ENCODE peak calls at places on chromosomes 4 and X, in seven cellular contexts. M is activated effector memory CD4-positive, alpha-beta T cell treated with Interleukin-2 at 50 U/mL for 16 hours; W is iris pigment epithelial cell; Y is pancreas; R is GM04504; N is kidney epithelial cell; H is left colon. S is an unnamed sample.

GRCh38 chr4:38582445-38582844 is 81.6 kb upstream of the KLF3 start:
- DNase-seq in M (no peak), W (no peak), Y (no peak), R (no peak), N (no peak), H (no peak), S (no peak)

GRCh38 chrX:132266583-132267355 is 47.5 kb upstream of the RAP2C start:
- DNase-seq in M (no peak), W (peak), Y (no peak), R (peak), N (no peak), H (no peak), S (no peak)

GRCh38 chr4:113445286-113445685 is 316.3 kb downstream of the CAMK2D start:
- DNase-seq in M (no peak), W (peak), Y (no peak), R (peak), N (no peak), H (no peak), S (peak)

GRCh38 chrX:119399772-119400101 is 601 bp downstream of the SLC25A43 start:
- DNase-seq in M (no peak), W (peak), Y (no peak), R (no peak), N (no peak), H (no peak), S (peak)

GRCh38 chr4:142567620-142568451 is 278.3 kb downstream of the INPP4B start:
- DNase-seq in M (no peak), W (peak), Y (peak), R (no peak), N (no peak), H (peak), S (peak)

GRCh38 chrX:97691901-97692455 is 808.3 kb downstream of the RPA4 start:
- DNase-seq in M (no peak), W (no peak), Y (no peak), R (no peak), N (no peak), H (no peak), S (no peak)

GRCh38 chr4:98778206-98778605 is 119.8 kb upstream of the TSPAN5 start:
- DNase-seq in M (no peak), W (peak), Y (no peak), R (peak), N (peak), H (no peak), S (no peak)

GRCh38 chr4:23891064-23891421 is 1.2 kb upstream of the PPARGC1A start:
- DNase-seq in M (no peak), W (no peak), Y (no peak), R (no peak), N (no peak), H (no peak), S (no peak)

GRCh38 chr4:3851881-3852280 is 85.7 kb downstream of the ADRA2C start:
- DNase-seq in M (no peak), W (no peak), Y (no peak), R (no peak), N (no peak), H (no peak), S (no peak)

GRCh38 chrX:136585960-136586359 is 53.9 kb downstream of the VGLL1 start:
- DNase-seq in M (no peak), W (no peak), Y (no peak), R (no peak), N (no peak), H (no peak), S (no peak)

GRCh38 chr4:139555073-139555704 is 830 bp downstream of the SETD7 start:
- DNase-seq in M (peak), W (peak), Y (peak), R (peak), N (peak), H (peak), S (peak)

GRCh38 chr4:95524184-95524583 is 24.6 kb downstream of the UNC5C start:
- DNase-seq in M (no peak), W (no peak), Y (no peak), R (no peak), N (no peak), H (no peak), S (no peak)